ENCODE peak calls at places on chromosomes 12 and 14, in six cellular contexts. Y, X, Z, N, K and M are unnamed samples.

GRCh38 chr12:8917751-8918150 is 3.4 kb downstream of the PHC1 start:
- DNase-seq in Y (no peak), X (no peak), Z (no peak), N (no peak), K (no peak), M (no peak)

GRCh38 chr14:38578278-38578681 is 322.4 kb upstream of the CLEC14A start:
- DNase-seq in Y (no peak), X (no peak), Z (peak), N (no peak), K (no peak), M (no peak)

GRCh38 chr14:99573000-99573330 is 31.0 kb downstream of the CCDC85C start:
- DNase-seq in Y (no peak), X (no peak), Z (no peak), N (no peak), K (no peak), M (no peak)

GRCh38 chr12:52740591-52740990 is 36.6 kb downstream of the KRT76 start:
- DNase-seq in Y (no peak), X (no peak), Z (no peak), N (no peak), K (peak), M (no peak)

GRCh38 chr12:91985002-91985767 is 160.5 kb downstream of the BTG1 start:
- DNase-seq in Y (no peak), X (no peak), Z (no peak), N (no peak), K (no peak), M (no peak)

GRCh38 chr12:58976146-58976545 is 55.8 kb upstream of the LRIG3 start:
- DNase-seq in Y (no peak), X (no peak), Z (no peak), N (no peak), K (no peak), M (no peak)

GRCh38 chr12:53289891-53290290 is 5.5 kb upstream of the PFDN5 start:
- DNase-seq in Y (no peak), X (no peak), Z (no peak), N (no peak), K (no peak), M (no peak)

GRCh38 chr12:89988156-89988555 is 279.5 kb upstream of the ATP2B1 start:
- DNase-seq in Y (no peak), X (no peak), Z (no peak), N (no peak), K (no peak), M (no peak)

GRCh38 chr12:54337280-54337842 is 12.4 kb downstream of the COPZ1 start:
- DNase-seq in Y (no peak), X (no peak), Z (peak), N (no peak), K (peak), M (no peak)

GRCh38 chr12:75816892-75817291 is 214.7 kb downstream of the PHLDA1 start:
- DNase-seq in Y (no peak), X (peak), Z (no peak), N (no peak), K (no peak), M (no peak)

GRCh38 chr14:102162488-102162887 is 22.8 kb downstream of the WDR20 start:
- DNase-seq in Y (no peak), X (no peak), Z (no peak), N (no peak), K (no peak), M (no peak)

GRCh38 chr12:5140190-5140589 is 96.5 kb downstream of the KCNA5 start:
- DNase-seq in Y (no peak), X (no peak), Z (no peak), N (no peak), K (no peak), M (no peak)

GRCh38 chr12:12718382-12718761 is 1.2 kb downstream of the CDKN1B start:
- DNase-seq in Y (no peak), X (no peak), Z (no peak), N (no peak), K (no peak), M (no peak)

GRCh38 chr14:91369628-91370445 is 47.8 kb downstream of the CCDC88C start:
- DNase-seq in Y (no peak), X (no peak), Z (no peak), N (peak), K (peak), M (no peak)

GRCh38 chr14:54189358-54190354 is 207.2 kb upstream of the CDKN3 start:
- DNase-seq in Y (no peak), X (no peak), Z (no peak), N (no peak), K (no peak), M (no peak)

GRCh38 chr14:74592476-74593191 is 19.4 kb downstream of the LTBP2 start:
- DNase-seq in Y (no peak), X (no peak), Z (no peak), N (no peak), K (no peak), M (peak)

GRCh38 chr12:49553512-49554088 is 14.3 kb downstream of the MCRS1 start:
- DNase-seq in Y (no peak), X (peak), Z (peak), N (no peak), K (peak), M (no peak)

GRCh38 chr12:2094597-2094996 is 41.8 kb downstream of the CACNA1C start:
- DNase-seq in Y (no peak), X (no peak), Z (no peak), N (no peak), K (no peak), M (no peak)

GRCh38 chr14:61694830-61695694 is at the start of gene HIF1A:
- DNase-seq in Y (peak), X (peak), Z (peak), N (peak), K (peak), M (peak)

GRCh38 chr12:114011711-114012110 is 45.6 kb upstream of the RBM19 start:
- DNase-seq in Y (no peak), X (no peak), Z (no peak), N (no peak), K (peak), M (no peak)

GRCh38 chr12:120642806-120643205 is 2.4 kb downstream of the CABP1 start:
- DNase-seq in Y (no peak), X (no peak), Z (no peak), N (no peak), K (no peak), M (no peak)